ENCODE peak calls at places on chromosomes 7 and 10, in ten cellular contexts. One of them, this sample, is unnamed.

GRCh38 chr7:44278451-44279161 is 46.8 kb downstream of the CAMK2B start:
- DNase-seq in CD8-positive, alpha-beta T cell: no peak
- DNase-seq in left ventricle myocardium inferior: peak
- DNase-seq in A549: no peak
- DNase-seq in body of pancreas: no peak
- DNase-seq in HCT116: no peak
- DNase-seq in fibroblast of mammary gland: no peak
- DNase-seq in HFF-Myc: no peak
- DNase-seq in GM12865: no peak
- DNase-seq in AG09309: no peak
- DNase-seq in this sample: no peak

GRCh38 chr7:140616328-140616727 is 24.3 kb downstream of the DENND2A start:
- DNase-seq in HCT116: no peak
- DNase-seq in HFF-Myc: no peak
- DNase-seq in GM12865: no peak
- DNase-seq in A549: no peak
- DNase-seq in fibroblast of mammary gland: no peak
- DNase-seq in body of pancreas: no peak
- DNase-seq in AG09309: no peak
- DNase-seq in left ventricle myocardium inferior: no peak
- DNase-seq in CD8-positive, alpha-beta T cell: no peak
- DNase-seq in this sample: no peak

GRCh38 chr10:4526426-4526825 is 299.6 kb upstream of the AKR1E2 start:
- DNase-seq in HFF-Myc: no peak
- DNase-seq in AG09309: no peak
- DNase-seq in left ventricle myocardium inferior: no peak
- DNase-seq in fibroblast of mammary gland: no peak
- DNase-seq in HCT116: no peak
- DNase-seq in CD8-positive, alpha-beta T cell: no peak
- DNase-seq in body of pancreas: no peak
- DNase-seq in GM12865: no peak
- DNase-seq in A549: no peak
- DNase-seq in this sample: no peak

GRCh38 chr7:108453320-108453719 is 2.9 kb downstream of the NRCAM start:
- DNase-seq in HFF-Myc: no peak
- DNase-seq in body of pancreas: no peak
- DNase-seq in HCT116: no peak
- DNase-seq in fibroblast of mammary gland: no peak
- DNase-seq in A549: no peak
- DNase-seq in left ventricle myocardium inferior: no peak
- DNase-seq in GM12865: no peak
- DNase-seq in AG09309: no peak
- DNase-seq in CD8-positive, alpha-beta T cell: no peak
- DNase-seq in this sample: no peak

GRCh38 chr7:2886391-2886790 is 42.3 kb upstream of the GNA12 start:
- DNase-seq in CD8-positive, alpha-beta T cell: no peak
- DNase-seq in AG09309: no peak
- DNase-seq in left ventricle myocardium inferior: no peak
- DNase-seq in body of pancreas: no peak
- DNase-seq in HCT116: no peak
- DNase-seq in A549: no peak
- DNase-seq in HFF-Myc: no peak
- DNase-seq in GM12865: no peak
- DNase-seq in fibroblast of mammary gland: no peak
- DNase-seq in this sample: no peak

GRCh38 chr7:147509052-147509480 is 1081.5 kb upstream of the C7orf33 start:
- DNase-seq in HFF-Myc: no peak
- DNase-seq in GM12865: no peak
- DNase-seq in left ventricle myocardium inferior: no peak
- DNase-seq in AG09309: no peak
- DNase-seq in fibroblast of mammary gland: peak
- DNase-seq in body of pancreas: no peak
- DNase-seq in CD8-positive, alpha-beta T cell: no peak
- DNase-seq in A549: peak
- DNase-seq in HCT116: no peak
- DNase-seq in this sample: no peak

GRCh38 chr10:124995605-124996004 is 53.7 kb downstream of the ZRANB1 start:
- DNase-seq in AG09309: no peak
- DNase-seq in HCT116: no peak
- DNase-seq in body of pancreas: no peak
- DNase-seq in CD8-positive, alpha-beta T cell: no peak
- DNase-seq in GM12865: no peak
- DNase-seq in fibroblast of mammary gland: no peak
- DNase-seq in A549: no peak
- DNase-seq in HFF-Myc: no peak
- DNase-seq in left ventricle myocardium inferior: no peak
- DNase-seq in this sample: no peak

GRCh38 chr10:110364531-110364937 is 59.8 kb upstream of the SMNDC1 start:
- DNase-seq in left ventricle myocardium inferior: no peak
- DNase-seq in HFF-Myc: no peak
- DNase-seq in A549: no peak
- DNase-seq in body of pancreas: no peak
- DNase-seq in fibroblast of mammary gland: no peak
- DNase-seq in HCT116: peak
- DNase-seq in CD8-positive, alpha-beta T cell: no peak
- DNase-seq in AG09309: no peak
- DNase-seq in GM12865: no peak
- DNase-seq in this sample: no peak

GRCh38 chr7:116258734-116259133 is 48.4 kb downstream of the TES start:
- DNase-seq in fibroblast of mammary gland: peak
- DNase-seq in CD8-positive, alpha-beta T cell: no peak
- DNase-seq in AG09309: no peak
- DNase-seq in GM12865: peak
- DNase-seq in left ventricle myocardium inferior: no peak
- DNase-seq in HCT116: peak
- DNase-seq in HFF-Myc: no peak
- DNase-seq in body of pancreas: peak
- DNase-seq in A549: peak
- DNase-seq in this sample: peak

GRCh38 chr7:79555571-79555970 is 102.1 kb upstream of the MAGI2 start:
- DNase-seq in AG09309: no peak
- DNase-seq in fibroblast of mammary gland: no peak
- DNase-seq in left ventricle myocardium inferior: no peak
- DNase-seq in body of pancreas: no peak
- DNase-seq in CD8-positive, alpha-beta T cell: no peak
- DNase-seq in HCT116: no peak
- DNase-seq in A549: no peak
- DNase-seq in HFF-Myc: no peak
- DNase-seq in GM12865: no peak
- DNase-seq in this sample: no peak

DNA sequence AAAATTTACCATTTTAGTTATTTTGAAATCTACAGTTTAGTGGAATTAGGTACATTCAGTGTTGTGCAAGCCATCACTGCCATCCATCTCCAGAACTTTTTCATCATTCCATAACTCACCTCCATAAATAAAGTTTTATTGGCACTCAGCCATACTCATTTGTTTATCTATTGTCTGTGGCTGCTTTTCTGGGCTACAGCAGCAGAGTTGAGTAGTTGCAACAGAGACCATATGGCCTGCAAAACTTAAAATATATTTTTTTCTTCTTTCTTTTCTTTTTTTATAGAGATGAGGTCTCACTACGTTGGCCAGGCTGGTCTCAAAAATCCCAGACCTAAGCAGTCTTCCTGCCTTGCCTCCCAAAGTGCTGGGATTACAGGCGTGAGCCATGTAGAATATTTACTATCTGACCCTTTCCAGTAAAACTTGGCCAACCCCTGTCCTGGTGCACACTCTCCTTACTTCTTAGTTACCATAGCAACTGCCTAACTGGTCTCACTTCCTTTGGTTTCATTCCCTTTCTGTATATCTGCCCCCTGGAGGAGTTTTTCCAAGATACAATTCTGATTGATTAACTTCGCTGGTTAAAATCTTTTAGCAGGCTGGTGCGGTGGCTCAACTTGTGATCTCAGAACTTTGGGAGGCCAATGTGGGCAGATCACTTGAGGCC is 133.2 kb downstream of the CUX1 start:
- DNase-seq in left ventricle myocardium inferior: no peak
- DNase-seq in HCT116: peak
- DNase-seq in AG09309: no peak
- DNase-seq in A549: peak
- DNase-seq in HFF-Myc: no peak
- DNase-seq in fibroblast of mammary gland: peak
- DNase-seq in CD8-positive, alpha-beta T cell: no peak
- DNase-seq in GM12865: no peak
- DNase-seq in body of pancreas: no peak
- DNase-seq in this sample: peak
- TF ChIP-seq CTCF in left ventricle myocardium inferior: no peak
- TF ChIP-seq CTCF in HCT116: peak
- TF ChIP-seq CTCF in AG09309: peak
- TF ChIP-seq CTCF in A549: no peak
- TF ChIP-seq CTCF in HFF-Myc: peak
- TF ChIP-seq CTCF in fibroblast of mammary gland: peak
- TF ChIP-seq CTCF in CD8-positive, alpha-beta T cell: no peak
- TF ChIP-seq CTCF in GM12865: no peak
- TF ChIP-seq CTCF in body of pancreas: no peak
- TF ChIP-seq CTCF in this sample: peak

GRCh38 chr7:105600720-105601550 is 19.6 kb upstream of the EFCAB10 start:
- DNase-seq in A549: no peak
- DNase-seq in CD8-positive, alpha-beta T cell: no peak
- DNase-seq in AG09309: no peak
- DNase-seq in fibroblast of mammary gland: no peak
- DNase-seq in GM12865: no peak
- DNase-seq in HCT116: no peak
- DNase-seq in HFF-Myc: no peak
- DNase-seq in body of pancreas: no peak
- DNase-seq in left ventricle myocardium inferior: no peak
- DNase-seq in this sample: no peak
- H3K4me3 ChIP-seq in A549: no peak
- H3K4me3 ChIP-seq in CD8-positive, alpha-beta T cell: no peak
- H3K4me3 ChIP-seq in AG09309: no peak
- H3K4me3 ChIP-seq in fibroblast of mammary gland: no peak
- H3K4me3 ChIP-seq in GM12865: no peak
- H3K4me3 ChIP-seq in HCT116: no peak
- H3K4me3 ChIP-seq in HFF-Myc: no peak
- H3K4me3 ChIP-seq in body of pancreas: no peak
- H3K4me3 ChIP-seq in left ventricle myocardium inferior: no peak
- H3K4me3 ChIP-seq in this sample: no peak

DNA sequence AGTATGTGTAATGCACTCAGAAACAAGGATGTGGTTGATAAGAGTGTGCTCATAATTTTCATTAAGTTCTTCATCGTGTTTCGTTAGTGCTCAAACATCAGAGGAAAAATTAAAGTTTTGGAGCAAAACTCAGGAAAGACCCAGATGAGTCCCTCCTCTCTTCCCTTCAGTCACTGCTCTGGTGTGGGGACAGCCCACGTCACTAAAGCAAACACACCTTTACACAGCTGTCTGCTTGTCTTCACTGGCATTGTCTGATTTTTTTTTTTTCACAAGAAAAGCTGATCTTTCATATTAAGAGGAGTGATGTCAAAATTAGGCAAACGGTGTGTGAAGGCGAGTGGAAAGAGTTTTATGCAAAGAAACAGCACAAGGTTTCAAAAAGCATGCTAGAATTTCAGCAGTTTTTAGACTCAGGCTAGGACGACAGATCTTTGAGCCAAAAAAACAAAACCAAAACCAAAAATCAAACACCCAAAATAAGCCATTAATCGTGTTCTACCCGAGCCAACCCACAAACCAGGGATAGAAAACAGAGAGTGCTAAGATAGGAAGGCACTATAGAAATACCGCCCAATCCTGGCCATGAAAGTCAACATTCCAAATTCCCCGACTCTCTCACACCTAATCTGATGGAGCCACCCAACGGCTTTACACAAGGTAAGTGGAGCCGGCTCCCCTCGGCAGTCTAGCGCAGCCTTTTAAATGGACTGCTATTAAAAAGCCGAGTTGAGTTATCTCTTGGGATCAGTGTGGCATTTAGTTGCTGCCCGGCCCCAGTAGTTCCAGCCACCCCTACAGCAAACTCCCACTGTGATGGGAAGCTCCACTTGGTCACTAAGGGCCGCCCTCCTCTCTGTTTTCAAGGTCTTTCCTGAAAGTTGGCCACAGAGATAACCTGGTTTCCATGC is 27.9 kb upstream of the GATA3 start:
- DNase-seq in HCT116: no peak
- DNase-seq in GM12865: no peak
- DNase-seq in HFF-Myc: no peak
- DNase-seq in body of pancreas: no peak
- DNase-seq in A549: no peak
- DNase-seq in AG09309: no peak
- DNase-seq in left ventricle myocardium inferior: no peak
- DNase-seq in fibroblast of mammary gland: no peak
- DNase-seq in CD8-positive, alpha-beta T cell: no peak
- DNase-seq in this sample: no peak
- TF ChIP-seq CTCF in HCT116: no peak
- TF ChIP-seq CTCF in GM12865: no peak
- TF ChIP-seq CTCF in HFF-Myc: no peak
- TF ChIP-seq CTCF in body of pancreas: no peak
- TF ChIP-seq CTCF in A549: no peak
- TF ChIP-seq CTCF in AG09309: no peak
- TF ChIP-seq CTCF in left ventricle myocardium inferior: no peak
- TF ChIP-seq CTCF in fibroblast of mammary gland: no peak
- TF ChIP-seq CTCF in CD8-positive, alpha-beta T cell: no peak
- TF ChIP-seq CTCF in this sample: no peak

GRCh38 chr7:95607477-95608010 is 11.2 kb upstream of the PDK4 start:
- DNase-seq in body of pancreas: no peak
- DNase-seq in AG09309: no peak
- DNase-seq in fibroblast of mammary gland: peak
- DNase-seq in A549: no peak
- DNase-seq in left ventricle myocardium inferior: no peak
- DNase-seq in GM12865: no peak
- DNase-seq in CD8-positive, alpha-beta T cell: no peak
- DNase-seq in HFF-Myc: no peak
- DNase-seq in HCT116: no peak
- DNase-seq in this sample: no peak
- H3K4me3 ChIP-seq in body of pancreas: no peak
- H3K4me3 ChIP-seq in AG09309: no peak
- H3K4me3 ChIP-seq in fibroblast of mammary gland: no peak
- H3K4me3 ChIP-seq in A549: no peak
- H3K4me3 ChIP-seq in left ventricle myocardium inferior: no peak
- H3K4me3 ChIP-seq in GM12865: no peak
- H3K4me3 ChIP-seq in CD8-positive, alpha-beta T cell: no peak
- H3K4me3 ChIP-seq in HFF-Myc: no peak
- H3K4me3 ChIP-seq in HCT116: no peak
- H3K4me3 ChIP-seq in this sample: no peak

GRCh38 chr10:34615770-34616169 is 199.3 kb downstream of the PARD3 start:
- DNase-seq in left ventricle myocardium inferior: no peak
- DNase-seq in HCT116: no peak
- DNase-seq in CD8-positive, alpha-beta T cell: no peak
- DNase-seq in AG09309: no peak
- DNase-seq in A549: no peak
- DNase-seq in fibroblast of mammary gland: peak
- DNase-seq in body of pancreas: no peak
- DNase-seq in GM12865: no peak
- DNase-seq in HFF-Myc: no peak
- DNase-seq in this sample: no peak
- TF ChIP-seq CTCF in left ventricle myocardium inferior: no peak
- TF ChIP-seq CTCF in HCT116: no peak
- TF ChIP-seq CTCF in CD8-positive, alpha-beta T cell: no peak
- TF ChIP-seq CTCF in AG09309: no peak
- TF ChIP-seq CTCF in A549: no peak
- TF ChIP-seq CTCF in fibroblast of mammary gland: peak
- TF ChIP-seq CTCF in body of pancreas: no peak
- TF ChIP-seq CTCF in GM12865: no peak
- TF ChIP-seq CTCF in HFF-Myc: no peak
- TF ChIP-seq CTCF in this sample: peak

This sample was measured in fibroblast of villous mesenchyme.